ENCODE peak calls at places on chromosomes 4 and X, in ten cellular contexts. Y is sigmoid colon; G is fibroblast of lung; V is Caco-2; F is effector memory CD4-positive, alpha-beta T cell; Z is gastrocnemius medialis; E is IMR-90; I is cardiac muscle cell; P is aorta; W is HCT116. X is an unnamed sample.

GRCh38 chr4:73648478-73648877 is 28.2 kb upstream of the RASSF6 start:
- DNase-seq in Y (no peak), G (no peak), V (no peak), F (no peak), Z (no peak), E (no peak), I (no peak), P (no peak), W (no peak), X (no peak)

GRCh38 chr4:124189545-124189944 is 523.0 kb downstream of the ANKRD50 start:
- DNase-seq in Y (no peak), G (no peak), V (no peak), F (no peak), Z (no peak), E (peak; percentile 6), I (no peak), P (no peak), W (no peak), X (no peak)

GRCh38 chrX:276588-277171 is 4.5 kb upstream of the PLCXD1 start:
- DNase-seq in Y (peak; percentile 71), G (peak; percentile 57), V (peak; percentile 82), F (no peak), Z (no peak), E (peak; percentile 76), I (no peak), P (peak; percentile 52), W (no peak), X (no peak)

GRCh38 chrX:134484039-134484438 is 24.1 kb downstream of the HPRT1 start:
- DNase-seq in Y (no peak), G (peak; percentile 36), V (peak; percentile 29), F (no peak), Z (no peak), E (peak; percentile 67), I (peak; percentile 59), P (no peak), W (peak; percentile 36), X (no peak)

GRCh38 chrX:71671043-71671829 is 3.9 kb downstream of the LOC101059915 start:
- DNase-seq in Y (no peak), G (no peak), V (no peak), F (no peak), Z (no peak), E (no peak), I (peak; percentile 52), P (no peak), W (no peak), X (no peak)

GRCh38 chr4:109589605-109590004 is 29.6 kb downstream of the MCUB start:
- DNase-seq in Y (no peak), G (peak; percentile 6), V (no peak), F (no peak), Z (no peak), E (peak; percentile 2), I (no peak), P (no peak), W (no peak), X (no peak)

GRCh38 chr4:173371292-173372192 is 788 bp downstream of the SAP30 start:
- DNase-seq in Y (peak; percentile 89), G (peak; percentile 72), V (peak; percentile 56), F (peak; percentile 38), Z (peak; percentile 53), E (peak; percentile 69), I (peak; percentile 73), P (peak; percentile 88), W (no peak), X (peak; percentile 79)

GRCh38 chr4:142815834-142816233 is 30.3 kb downstream of the INPP4B start:
- DNase-seq in Y (no peak), G (peak; percentile 85), V (no peak), F (no peak), Z (no peak), E (peak; percentile 70), I (no peak), P (no peak), W (peak; percentile 13), X (no peak)

GRCh38 chr4:138053601-138054322 is 188.4 kb downstream of the SLC7A11 start:
- DNase-seq in Y (no peak), G (peak; percentile 94), V (peak; percentile 11), F (no peak), Z (no peak), E (peak; percentile 94), I (no peak), P (no peak), W (peak; percentile 61), X (no peak)

GRCh38 chr4:69054578-69055200 is 41.6 kb upstream of the UGT2B7 start:
- DNase-seq in Y (no peak), G (peak; percentile 90), V (no peak), F (no peak), Z (no peak), E (peak; percentile 87), I (no peak), P (no peak), W (peak; percentile 13), X (no peak)

GRCh38 chr4:112514449-112515277 is 1.3 kb downstream of the NEUROG2 start:
- DNase-seq in Y (no peak), G (no peak), V (peak; percentile 14), F (no peak), Z (no peak), E (no peak), I (no peak), P (no peak), W (no peak), X (no peak)

GRCh38 chr4:112516076-112516385 is at the start of gene NEUROG2:
- DNase-seq in Y (no peak), G (no peak), V (no peak), F (no peak), Z (no peak), E (no peak), I (no peak), P (no peak), W (no peak), X (no peak)

GRCh38 chr4:112515278-112516075 is 503 bp downstream of the NEUROG2 start:
- DNase-seq in Y (no peak), G (peak; percentile 34), V (peak; percentile 34), F (no peak), Z (no peak), E (no peak), I (peak; percentile 65), P (no peak), W (no peak), X (peak; percentile 18)

GRCh38 chr4:112516401-112517066 is 554 bp upstream of the NEUROG2 start:
- DNase-seq in Y (no peak), G (no peak), V (peak; percentile 31), F (no peak), Z (no peak), E (no peak), I (peak; percentile 78), P (no peak), W (no peak), X (peak; percentile 21)

DNA sequence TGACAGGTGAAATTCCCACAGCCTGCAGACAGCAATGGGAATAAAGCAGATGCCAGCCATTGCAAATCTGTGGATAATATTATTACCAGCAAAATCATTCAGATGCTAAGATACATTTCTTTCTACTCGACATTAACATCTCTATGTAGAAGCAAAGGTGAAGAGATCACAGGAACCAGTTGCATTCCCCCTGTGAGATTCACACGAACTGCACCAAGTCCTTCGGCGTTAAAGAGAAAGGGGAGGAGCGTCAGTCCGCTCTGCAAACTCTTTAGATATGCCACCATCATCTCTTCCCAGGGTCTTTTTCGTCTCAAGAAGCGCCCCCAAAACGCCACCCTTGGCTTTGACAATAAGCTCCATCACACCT is 1.9 kb downstream of the NEUROG2 start:
- DNase-seq in Y (no peak), G (no peak), V (no peak), F (no peak), Z (no peak), E (no peak), I (no peak), P (no peak), W (no peak), X (no peak)
- H3K4me1 ChIP-seq in Y (peaks cover 59% of the 10 kb centered on the region), G (peaks cover 6% of the 10 kb centered on the region), V (peaks cover 9% of the 10 kb centered on the region), F (peaks cover 50% of the 10 kb centered on the region), Z (peaks cover 30% of the 10 kb centered on the region), E (peaks cover 5% of the 10 kb centered on the region), I (peaks cover 7% of the 10 kb centered on the region), P (no peaks in the 10 kb centered on the region), W (no peaks in the 10 kb centered on the region), X (peaks cover 62% of the 10 kb centered on the region)

DNA sequence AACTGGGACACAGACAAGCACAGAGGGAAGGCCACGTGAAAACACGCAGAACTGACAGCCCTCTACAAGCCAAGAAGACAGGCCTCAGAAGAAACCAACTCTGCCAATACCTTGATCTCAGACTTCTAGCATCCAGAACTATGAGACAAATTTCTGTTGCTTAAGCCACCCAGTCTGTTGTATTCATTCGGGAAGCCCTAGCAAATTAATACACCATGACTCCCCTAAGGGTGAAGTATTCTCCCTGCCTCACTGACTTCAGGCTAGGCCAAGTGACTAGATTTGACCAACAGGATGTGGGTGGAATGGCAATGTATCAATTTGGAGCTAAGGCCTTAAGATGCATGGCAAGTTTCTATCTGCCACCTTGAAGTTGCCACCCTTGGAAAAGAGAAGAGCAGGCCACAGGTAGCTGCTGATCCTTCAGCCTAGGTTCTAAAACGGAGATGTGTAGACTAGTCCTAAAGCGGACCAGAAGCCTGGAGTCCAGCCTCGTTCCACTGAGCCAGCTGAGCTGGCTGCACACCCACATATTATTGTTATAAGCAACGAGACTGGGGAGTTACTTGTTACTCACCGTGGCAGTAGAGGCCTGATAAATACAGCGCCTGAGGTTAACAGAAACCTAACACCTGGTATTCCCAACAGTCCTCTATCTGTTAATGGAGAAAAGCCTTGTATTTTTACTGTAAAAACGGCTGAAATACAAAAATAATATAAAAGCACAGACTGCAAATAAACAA is 16.5 kb downstream of the SCARB2 start:
- DNase-seq in Y (no peak), G (peak; percentile 76), V (no peak), F (no peak), Z (no peak), E (peak; percentile 41), I (no peak), P (no peak), W (no peak), X (no peak)
- H3K4me1 ChIP-seq in Y (peaks cover 86% of the 10 kb centered on the region), G (peaks cover 49% of the 10 kb centered on the region), V (peaks cover 31% of the 10 kb centered on the region), F (peaks cover 10% of the 10 kb centered on the region), Z (peaks cover 97% of the 10 kb centered on the region), E (peaks cover 35% of the 10 kb centered on the region), I (peaks cover 30% of the 10 kb centered on the region), P (peaks cover 7% of the 10 kb centered on the region), W (peaks cover 11% of the 10 kb centered on the region), X (peaks cover 95% of the 10 kb centered on the region)

DNA sequence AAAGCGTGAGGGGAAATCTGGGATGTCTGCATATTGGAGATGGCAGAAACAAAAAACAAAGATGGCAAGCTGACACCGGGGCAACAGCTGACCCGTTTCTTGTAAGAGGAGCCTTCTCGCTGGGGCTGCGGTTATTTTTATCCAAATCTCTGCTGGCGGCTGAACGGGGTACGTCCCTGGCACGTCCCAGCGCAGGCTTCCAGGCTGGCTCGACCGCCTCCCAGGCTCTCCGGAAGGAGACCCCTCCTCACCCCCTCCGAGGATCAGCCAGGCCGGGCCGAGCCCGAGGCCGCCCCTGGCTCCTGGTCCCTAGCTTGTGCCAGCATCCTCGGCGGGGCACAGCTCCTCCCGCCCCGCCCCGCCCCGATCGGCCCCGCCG is 380 bp downstream of the SGCB start:
- DNase-seq in Y (peak; percentile 67), G (peak; percentile 47), V (peak; percentile 15), F (no peak), Z (peak; percentile 68), E (peak; percentile 33), I (peak; percentile 75), P (peak; percentile 60), W (no peak), X (peak; percentile 42)
- H3K4me1 ChIP-seq in Y (peaks cover 27% of the 10 kb centered on the region), G (peaks cover 2% of the 10 kb centered on the region), V (peaks cover 4% of the 10 kb centered on the region), F (no peaks in the 10 kb centered on the region), Z (peaks cover 32% of the 10 kb centered on the region), E (peaks cover 3% of the 10 kb centered on the region), I (peaks cover 16% of the 10 kb centered on the region), P (peaks cover 6% of the 10 kb centered on the region), W (peaks cover 6% of the 10 kb centered on the region), X (peaks cover 18% of the 10 kb centered on the region)

DNA sequence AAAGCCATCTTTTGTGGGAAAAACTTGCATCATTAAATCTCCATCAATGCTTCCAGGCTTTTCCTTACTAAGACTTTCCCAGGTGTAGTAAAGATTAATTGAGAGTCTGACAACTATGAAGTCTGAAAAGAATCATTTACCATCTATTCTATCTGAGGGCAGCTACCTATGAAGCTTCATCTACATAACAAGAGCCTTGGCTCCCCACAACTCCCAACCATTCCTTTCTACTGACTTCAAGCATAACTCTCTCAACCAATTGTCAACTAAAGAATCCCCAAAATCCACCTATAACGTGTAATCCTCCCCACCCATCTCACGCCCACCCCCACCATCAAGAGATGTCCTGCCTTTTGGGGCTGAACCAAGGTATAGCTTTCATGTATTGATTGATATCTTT is 101.5 kb upstream of the GABRA2 start:
- DNase-seq in Y (no peak), G (no peak), V (no peak), F (no peak), Z (no peak), E (no peak), I (no peak), P (no peak), W (no peak), X (no peak)
- H3K4me1 ChIP-seq in Y (no peaks in the 10 kb centered on the region), G (no peaks in the 10 kb centered on the region), V (no peaks in the 10 kb centered on the region), F (no peaks in the 10 kb centered on the region), Z (no peaks in the 10 kb centered on the region), E (no peaks in the 10 kb centered on the region), I (no peaks in the 10 kb centered on the region), P (no peaks in the 10 kb centered on the region), W (no peaks in the 10 kb centered on the region), X (no peaks in the 10 kb centered on the region)